ENCODE peak calls at places on chromosomes 7 and 10, in ten cellular contexts. W, S, K, H, O, I, J, E, F and M are unnamed samples.

GRCh38 chr7:74619235-74619860 is 38.2 kb upstream of the GTF2I start:
- DNase-seq in K (no peak), E (no peak), J (peak; percentile 44), S (no peak), O (no peak), I (no peak), F (no peak), H (no peak), W (no peak), M (no peak)

GRCh38 chr10:117442521-117442920 is 67.3 kb upstream of the PDZD8 start:
- DNase-seq in W (no peak), K (peak; percentile 20), F (peak; percentile 10), O (no peak), J (no peak), S (peak; percentile 40), E (no peak), H (no peak), I (no peak), M (peak; percentile 21)

GRCh38 chr7:1695800-1696454 is 25.9 kb downstream of the ELFN1 start:
- DNase-seq in F (no peak), O (no peak), J (no peak), H (no peak), I (no peak), S (no peak), K (no peak), E (no peak), W (no peak), M (peak; percentile 51)

GRCh38 chr10:48550071-48550691 is 54.7 kb downstream of the ARHGAP22 start:
- DNase-seq in F (no peak), E (no peak), J (no peak), I (no peak), H (no peak), K (no peak), W (no peak), S (no peak), O (no peak), M (no peak)

GRCh38 chr10:104348601-104349000 is 5.0 kb upstream of the CFAP58 start:
- DNase-seq in O (no peak), K (no peak), I (no peak), E (no peak), F (no peak), H (no peak), J (no peak), S (no peak), W (no peak), M (no peak)

GRCh38 chr10:80173441-80173840 is 31.9 kb downstream of the ANXA11 start:
- DNase-seq in J (no peak), H (no peak), K (no peak), E (no peak), O (no peak), S (no peak), F (no peak), W (peak; percentile 40), I (no peak), M (no peak)

GRCh38 chr10:95434583-95434982 is 126.6 kb downstream of the SORBS1 start:
- DNase-seq in H (no peak), S (no peak), J (no peak), K (no peak), I (no peak), O (no peak), E (no peak), F (no peak), W (no peak), M (no peak)

GRCh38 chr7:56046728-56047445 is 4.4 kb downstream of the PSPH start:
- DNase-seq in O (no peak), F (peak; percentile 88), J (no peak), K (peak; percentile 66), S (peak; percentile 63), H (no peak), I (peak; percentile 34), W (no peak), E (no peak), M (no peak)

GRCh38 chr7:2118630-2119190 is 114.0 kb downstream of the MAD1L1 start:
- DNase-seq in I (no peak), J (no peak), E (no peak), H (no peak), K (no peak), S (no peak), F (no peak), O (no peak), W (no peak), M (no peak)

GRCh38 chr10:108556176-108556575 is 1367.1 kb downstream of the XPNPEP1 start:
- DNase-seq in O (no peak), E (no peak), J (no peak), I (no peak), F (peak; percentile 20), K (no peak), H (no peak), S (peak; percentile 50), W (no peak), M (no peak)

GRCh38 chr10:65751218-65751617 is 1174.6 kb upstream of the LRRTM3 start:
- DNase-seq in O (no peak), W (no peak), F (no peak), H (no peak), J (no peak), I (no peak), S (no peak), E (no peak), K (no peak), M (no peak)

GRCh38 chr10:62732841-62733653 is 71.5 kb upstream of the ADO start:
- DNase-seq in W (no peak), F (peak; percentile 17), S (peak; percentile 53), O (no peak), H (no peak), E (no peak), K (peak; percentile 67), J (no peak), I (no peak), M (no peak)

GRCh38 chr10:129494176-129494575 is 27.1 kb downstream of the MGMT start:
- DNase-seq in J (no peak), S (no peak), E (no peak), H (no peak), F (no peak), K (no peak), I (no peak), O (no peak), W (no peak), M (no peak)

GRCh38 chr7:1418505-1419309 is 40.6 kb downstream of the MICALL2 start:
- DNase-seq in F (peak; percentile 24), I (no peak), O (peak; percentile 52), J (peak; percentile 89), W (no peak), E (no peak), K (no peak), S (peak; percentile 31), H (peak; percentile 66), M (no peak)

GRCh38 chr10:127854769-127855583 is 37.8 kb downstream of the CLRN3 start:
- DNase-seq in K (no peak), H (no peak), O (no peak), J (no peak), S (no peak), W (no peak), E (no peak), F (no peak), I (no peak), M (no peak)

GRCh38 chr10:62632071-62632809 is 172.3 kb upstream of the ADO start:
- DNase-seq in S (no peak), K (no peak), H (no peak), E (no peak), I (no peak), O (no peak), F (no peak), J (no peak), W (peak; percentile 29), M (peak; percentile 22)

GRCh38 chr10:69644658-69645295 is 14.7 kb downstream of the FAM241B start:
- DNase-seq in I (no peak), J (peak; percentile 83), F (peak; percentile 82), W (peak; percentile 2), K (peak; percentile 89), E (peak; percentile 60), S (peak; percentile 65), O (peak; percentile 90), H (peak; percentile 54), M (peak; percentile 75)

GRCh38 chr7:100435401-100436304 is 644 bp downstream of the PPP1R35 start:
- DNase-seq in K (no peak), E (peak; percentile 37), I (no peak), J (peak; percentile 64), F (peak; percentile 63), W (no peak), O (no peak), S (peak; percentile 31), H (peak; percentile 61), M (no peak)

GRCh38 chr10:114389429-114389828 is 14.9 kb downstream of the AFAP1L2 start:
- DNase-seq in E (peak; percentile 48), H (peak; percentile 23), S (peak; percentile 85), K (no peak), F (peak; percentile 10), W (no peak), J (no peak), I (no peak), O (peak; percentile 74), M (no peak)

GRCh38 chr10:126088144-126088543 is 191.8 kb downstream of the FANK1 start:
- DNase-seq in W (no peak), F (peak; percentile 65), I (no peak), K (peak; percentile 48), S (peak; percentile 82), E (no peak), J (peak; percentile 20), H (peak; percentile 87), O (no peak), M (no peak)

GRCh38 chr7:117169907-117170306 is 153.0 kb downstream of the WNT2 start:
- DNase-seq in S (no peak), K (no peak), I (no peak), H (no peak), E (peak; percentile 45), O (no peak), F (no peak), W (no peak), J (no peak), M (no peak)

GRCh38 chr10:132137111-132138072 is 49.4 kb upstream of the DPYSL4 start:
- DNase-seq in F (no peak), H (no peak), J (no peak), K (no peak), E (no peak), O (no peak), W (no peak), I (no peak), S (no peak), M (no peak)

GRCh38 chr10:122083478-122084025 is 94.6 kb downstream of the TACC2 start:
- DNase-seq in H (no peak), O (no peak), S (no peak), K (no peak), J (no peak), E (no peak), I (no peak), F (no peak), W (no peak), M (no peak)

GRCh38 chr10:71512213-71512745 is 115.6 kb downstream of the CDH23 start:
- DNase-seq in F (no peak), I (no peak), H (no peak), O (no peak), E (no peak), W (no peak), S (no peak), J (no peak), K (no peak), M (no peak)

GRCh38 chr7:50312589-50313162 is 8.2 kb downstream of the IKZF1 start:
- DNase-seq in W (no peak), K (no peak), E (no peak), F (no peak), I (no peak), S (no peak), O (no peak), H (no peak), J (no peak), M (no peak)

GRCh38 chr7:80379034-80379433 is 132.8 kb downstream of the GNAT3 start:
- DNase-seq in J (no peak), S (peak; percentile 75), O (no peak), F (peak; percentile 67), I (no peak), H (no peak), E (peak; percentile 40), W (no peak), K (peak; percentile 66), M (no peak)

GRCh38 chr10:95403690-95404459 is 113.1 kb upstream of the PDLIM1 start:
- DNase-seq in W (no peak), H (no peak), S (no peak), O (no peak), J (no peak), F (no peak), K (no peak), I (no peak), E (no peak), M (peak; percentile 59)

GRCh38 chr10:59019603-59020002 is 156.8 kb upstream of the PHYHIPL start:
- DNase-seq in S (no peak), W (no peak), I (no peak), H (no peak), K (no peak), J (no peak), O (no peak), E (no peak), F (peak; percentile 24), M (no peak)